ENCODE peak calls at places on chromosomes 16 and 17, in six cellular contexts. Q, K, Z, S, L and B are unnamed samples.

GRCh38 chr17:51739245-51739886 is 419.1 kb downstream of the CA10 start:
- DNase-seq in Q (no peak), K (no peak), Z (no peak), S (no peak), L (no peak), B (no peak)

GRCh38 chr16:11257131-11257938 is 1.3 kb upstream of the SOCS1 start:
- DNase-seq in Q (no peak), K (peak; percentile 79), Z (peak; percentile 67), S (peak; percentile 84), L (peak; percentile 44), B (peak; percentile 76)

GRCh38 chr17:79843917-79844815 is 4.9 kb upstream of the CBX4 start:
- DNase-seq in Q (no peak), K (no peak), Z (peak; percentile 94), S (peak; percentile 70), L (no peak), B (peak; percentile 68)

GRCh38 chr16:71500964-71501363 is 11.8 kb upstream of the ZNF19 start:
- DNase-seq in Q (no peak), K (no peak), Z (no peak), S (no peak), L (no peak), B (no peak)

GRCh38 chr17:18382441-18383078 is 5.0 kb downstream of the EVPLL start:
- DNase-seq in Q (no peak), K (peak; percentile 0), Z (peak; percentile 73), S (no peak), L (no peak), B (no peak)

GRCh38 chr16:26830716-26831115 is 236.0 kb upstream of the C16orf82 start:
- DNase-seq in Q (no peak), K (no peak), Z (no peak), S (no peak), L (no peak), B (no peak)

GRCh38 chr16:65068151-65068740 is 53.6 kb downstream of the CDH11 start:
- DNase-seq in Q (no peak), K (no peak), Z (no peak), S (peak; percentile 88), L (peak; percentile 43), B (no peak)

GRCh38 chr17:8225813-8226535 is 15.6 kb upstream of the AURKB start:
- DNase-seq in Q (peak; percentile 51), K (peak; percentile 13), Z (no peak), S (peak; percentile 80), L (peak; percentile 67), B (peak; percentile 65)

GRCh38 chr16:56400458-56400857 is 24.9 kb downstream of the AMFR start:
- DNase-seq in Q (no peak), K (no peak), Z (no peak), S (no peak), L (no peak), B (no peak)

GRCh38 chr16:50741225-50741807 is 570 bp upstream of the CYLD start:
- DNase-seq in Q (no peak), K (no peak), Z (no peak), S (no peak), L (no peak), B (no peak)

DNA sequence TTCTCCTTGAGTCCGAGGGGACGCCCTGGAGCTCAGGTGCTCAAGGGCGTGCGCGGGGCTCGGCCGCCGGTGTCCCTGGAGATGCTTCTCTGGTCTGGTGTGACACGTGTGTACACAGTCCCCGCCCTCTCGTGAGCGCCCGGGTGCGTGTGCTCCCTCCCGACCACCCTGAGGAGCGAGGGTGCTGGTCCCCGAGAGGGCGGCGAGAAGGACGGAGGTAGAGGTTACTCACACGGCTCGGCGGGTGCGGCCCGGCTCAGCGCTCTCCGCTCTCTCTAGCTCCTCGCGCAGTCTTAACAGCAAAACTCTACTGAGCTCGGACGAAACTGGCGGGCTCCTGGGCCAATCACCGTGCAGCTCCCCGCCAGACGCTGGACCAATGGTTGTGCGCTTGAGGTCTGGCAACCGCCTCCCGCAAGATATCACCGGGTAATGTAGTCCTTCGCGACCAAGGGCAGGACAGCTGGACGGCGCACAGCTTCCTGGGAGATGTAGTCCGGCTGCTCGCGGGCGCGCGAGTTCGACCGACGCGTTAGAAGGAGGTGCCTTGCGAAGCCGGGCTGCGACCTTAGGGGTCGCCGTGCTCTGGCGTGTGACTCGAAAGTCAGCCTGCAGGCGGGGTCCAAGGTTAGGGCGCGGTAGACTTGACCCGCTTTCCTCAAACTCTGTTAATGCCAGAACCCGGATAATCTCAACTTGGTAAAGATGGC is at the start of gene SLC25A19:
- DNase-seq in Q (peak; percentile 99), K (peak; percentile 99), Z (peak; percentile 98), S (peak; percentile 99), L (peak; percentile 97), B (peak; percentile 96)
- TF ChIP-seq CTCF in Q (no peak), K (peak; percentile 78), Z (no peak), S (peak; percentile 5), L (peak; percentile 6), B (peak; percentile 47)

DNA sequence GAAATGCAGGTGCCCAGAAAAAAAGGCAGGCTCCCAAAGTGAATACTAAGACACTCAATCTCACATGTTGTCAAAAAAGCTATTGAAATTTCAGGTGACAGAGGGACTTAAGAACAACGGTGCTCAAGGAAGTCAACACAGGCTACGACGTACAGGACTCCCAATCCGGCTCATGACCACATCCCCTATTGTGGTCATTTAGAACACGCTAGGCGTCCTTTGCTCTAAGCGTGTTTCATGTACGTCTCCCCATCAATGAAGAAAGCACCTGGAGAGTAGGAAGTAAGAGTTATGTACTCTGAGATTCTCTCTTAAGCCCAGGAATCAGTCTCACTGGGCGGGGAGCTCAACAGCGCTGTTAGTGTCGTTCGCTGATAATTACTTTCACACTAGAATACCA is 94.1 kb downstream of the MRM3 start:
- DNase-seq in Q (no peak), K (no peak), Z (no peak), S (no peak), L (no peak), B (no peak)
- TF ChIP-seq CTCF in Q (no peak), K (peak; percentile 14), Z (no peak), S (no peak), L (no peak), B (no peak)

GRCh38 chr17:50735287-50735686 is 15.9 kb downstream of the LUC7L3 start:
- DNase-seq in Q (no peak), K (no peak), Z (no peak), S (no peak), L (no peak), B (no peak)

GRCh38 chr17:50737118-50737698 is 17.8 kb downstream of the LUC7L3 start:
- DNase-seq in Q (no peak), K (no peak), Z (no peak), S (no peak), L (no peak), B (no peak)

GRCh38 chr17:50728112-50728429 is 8.7 kb downstream of the LUC7L3 start:
- DNase-seq in Q (no peak), K (no peak), Z (no peak), S (no peak), L (no peak), B (no peak)

GRCh38 chr17:50728881-50729765 is 9.7 kb downstream of the LUC7L3 start:
- DNase-seq in Q (no peak), K (no peak), Z (no peak), S (no peak), L (no peak), B (no peak)

GRCh38 chr17:50731575-50732460 is 12.4 kb downstream of the LUC7L3 start:
- DNase-seq in Q (no peak), K (peak; percentile 31), Z (no peak), S (peak; percentile 55), L (no peak), B (no peak)
- TF ChIP-seq CTCF in Q (no peak), K (no peak), Z (no peak), S (no peak), L (no peak), B (no peak)

DNA sequence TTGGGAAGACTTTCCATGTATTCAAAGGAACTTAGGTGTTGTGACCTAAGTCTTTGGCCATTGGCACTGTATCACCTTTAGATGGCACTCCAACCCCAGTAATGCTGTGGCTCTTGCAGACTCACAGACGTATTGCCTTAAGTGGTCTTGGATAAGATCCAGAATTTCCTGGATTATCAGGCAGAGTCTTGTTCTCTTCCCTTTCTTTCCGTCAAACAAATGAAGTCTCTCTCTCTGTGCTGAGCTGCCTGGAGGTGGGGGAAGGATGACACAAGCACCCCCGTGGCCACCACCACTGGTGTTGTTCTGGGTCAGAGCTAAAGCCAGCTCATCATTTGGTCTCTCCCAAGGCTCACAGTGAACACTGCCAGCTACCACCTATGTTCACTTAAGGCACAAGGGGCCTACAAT is 789.9 kb upstream of the KIF2B start:
- DNase-seq in Q (no peak), K (no peak), Z (no peak), S (no peak), L (no peak), B (peak; percentile 22)
- TF ChIP-seq CTCF in Q (no peak), K (peak; percentile 28), Z (no peak), S (no peak), L (no peak), B (no peak)

GRCh38 chr17:64036198-64036922 is 15.9 kb upstream of the ICAM2 start:
- DNase-seq in Q (no peak), K (peak; percentile 33), Z (no peak), S (no peak), L (no peak), B (no peak)
- TF ChIP-seq CTCF in Q (no peak), K (peak; percentile 37), Z (no peak), S (peak; percentile 13), L (no peak), B (no peak)

GRCh38 chr17:58528443-58528842 is 14.0 kb upstream of the MTMR4 start:
- DNase-seq in Q (no peak), K (no peak), Z (no peak), S (no peak), L (no peak), B (no peak)

GRCh38 chr17:58529275-58529674 is 14.8 kb upstream of the MTMR4 start:
- DNase-seq in Q (no peak), K (no peak), Z (no peak), S (no peak), L (no peak), B (no peak)

GRCh38 chr17:58525239-58525638 is 10.8 kb upstream of the MTMR4 start:
- DNase-seq in Q (peak; percentile 19), K (no peak), Z (no peak), S (peak; percentile 94), L (peak; percentile 44), B (no peak)

GRCh38 chr17:58527949-58528348 is 13.5 kb upstream of the MTMR4 start:
- DNase-seq in Q (no peak), K (no peak), Z (no peak), S (peak; percentile 44), L (no peak), B (no peak)

DNA sequence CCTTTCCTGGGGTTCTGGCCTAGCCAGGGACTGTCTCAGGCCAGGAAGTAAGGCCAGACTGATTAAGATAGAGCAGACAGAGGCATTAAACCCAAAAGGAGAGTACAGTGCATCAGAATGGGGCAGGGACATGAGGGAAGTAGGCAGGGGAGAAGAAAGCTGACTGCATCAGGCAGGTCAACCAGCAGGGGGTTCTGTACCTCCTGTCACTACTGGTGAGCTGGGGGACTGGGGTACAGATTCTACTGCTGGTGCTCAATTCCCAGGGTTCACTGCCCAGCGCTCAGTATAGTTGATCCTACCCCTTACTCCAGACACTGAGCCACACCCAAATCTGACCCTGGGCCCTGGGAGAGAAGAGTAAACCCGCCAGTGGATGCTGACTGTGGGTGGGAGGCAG is 12.9 kb upstream of the MTMR4 start:
- DNase-seq in Q (no peak), K (no peak), Z (no peak), S (no peak), L (no peak), B (no peak)
- TF ChIP-seq CTCF in Q (no peak), K (peak; percentile 42), Z (no peak), S (peak; percentile 27), L (no peak), B (peak; percentile 26)

GRCh38 chr17:58088624-58089023 is 5.4 kb downstream of the DYNLL2 start:
- DNase-seq in Q (no peak), K (no peak), Z (no peak), S (no peak), L (no peak), B (no peak)
- TF ChIP-seq CTCF in Q (no peak), K (no peak), Z (no peak), S (no peak), L (no peak), B (no peak)